ENCODE peak calls at places on chromosomes 11 and 22, in seven cellular contexts. V is naive thymus-derived CD4-positive, alpha-beta T cell; B is suprapubic skin; S is epithelial cell of esophagus; I is GM12865; Q is skeletal muscle cell; M is SJSA1. F is an unnamed sample.

GRCh38 chr11:34603129-34604001 is 17.5 kb upstream of the EHF start:
- DNase-seq in V (no peak), B (no peak), S (no peak), I (no peak), Q (no peak), M (no peak), F (no peak)

GRCh38 chr11:86818466-86819282 is 18.3 kb downstream of the PRSS23 start:
- DNase-seq in V (peak), B (no peak), S (peak), I (peak), Q (no peak), M (peak), F (no peak)

GRCh38 chr22:35555351-35555915 is 14.8 kb downstream of the RASD2 start:
- DNase-seq in V (no peak), B (no peak), S (no peak), I (no peak), Q (no peak), M (no peak), F (no peak)

GRCh38 chr22:45911601-45912271 is 65.2 kb downstream of the WNT7B start:
- DNase-seq in V (no peak), B (no peak), S (peak), I (no peak), Q (no peak), M (no peak), F (no peak)

GRCh38 chr11:69403556-69404215 is 77.8 kb upstream of the LINC01488 start:
- DNase-seq in V (no peak), B (no peak), S (peak), I (no peak), Q (no peak), M (peak), F (no peak)

GRCh38 chr22:17638182-17638431 is 450 bp upstream of the BCL2L13 start:
- DNase-seq in V (no peak), B (no peak), S (peak), I (no peak), Q (no peak), M (no peak), F (no peak)

GRCh38 chr11:44968510-44968909 is 17.8 kb upstream of the TP53I11 start:
- DNase-seq in V (no peak), B (no peak), S (no peak), I (no peak), Q (no peak), M (no peak), F (no peak)

GRCh38 chr11:109267293-109268095 is 154.5 kb upstream of the C11orf87 start:
- DNase-seq in V (no peak), B (no peak), S (peak), I (no peak), Q (no peak), M (no peak), F (no peak)

GRCh38 chr11:121794671-121795070 is 321.3 kb downstream of the BLID start:
- DNase-seq in V (no peak), B (no peak), S (no peak), I (no peak), Q (no peak), M (no peak), F (no peak)

GRCh38 chr22:39092111-39092867 is 4.8 kb upstream of the APOBEC3H start:
- DNase-seq in V (no peak), B (no peak), S (no peak), I (peak), Q (no peak), M (no peak), F (no peak)

GRCh38 chr22:35651085-35651484 is 2.8 kb downstream of the APOL6 start:
- DNase-seq in V (no peak), B (no peak), S (no peak), I (no peak), Q (no peak), M (no peak), F (no peak)

GRCh38 chr11:113488931-113489351 is 13.7 kb upstream of the DRD2 start:
- DNase-seq in V (no peak), B (no peak), S (no peak), I (no peak), Q (no peak), M (peak), F (no peak)

GRCh38 chr22:35044607-35045390 is 21.2 kb upstream of the ISX start:
- DNase-seq in V (no peak), B (no peak), S (no peak), I (no peak), Q (no peak), M (no peak), F (no peak)

GRCh38 chr11:47183031-47183856 is 3.0 kb downstream of the PACSIN3 start:
- DNase-seq in V (no peak), B (no peak), S (no peak), I (no peak), Q (no peak), M (no peak), F (no peak)

DNA sequence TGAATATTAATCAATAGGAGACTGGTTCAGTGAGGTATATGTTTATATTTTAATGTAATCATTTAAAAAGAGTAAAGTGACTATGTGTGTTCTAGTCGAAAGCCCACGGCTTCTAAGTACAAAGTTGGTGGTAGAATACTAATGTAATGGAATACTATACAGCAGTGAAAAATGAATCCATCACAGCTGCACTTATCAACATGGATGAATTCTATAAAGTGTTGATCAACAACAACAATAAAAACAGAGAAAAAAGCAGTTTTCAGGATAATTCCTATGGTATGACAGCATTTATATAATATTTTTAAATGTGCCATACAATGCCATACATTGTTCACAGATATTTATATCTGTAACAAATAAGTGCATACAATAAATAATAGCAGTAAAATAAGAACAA is 114.1 kb downstream of the SEZ6L start:
- DNase-seq in V (no peak), B (no peak), S (no peak), I (no peak), Q (no peak), M (no peak), F (no peak)
- H3K4me3 ChIP-seq in V (no peak), B (no peak), S (no peak), I (no peak), Q (no peak), M (no peak), F (no peak)

GRCh38 chr22:44119669-44120313 is 60.9 kb upstream of the PARVG start:
- DNase-seq in V (no peak), B (no peak), S (no peak), I (no peak), Q (no peak), M (no peak), F (no peak)
- H3K4me3 ChIP-seq in V (no peak), B (no peak), S (no peak), I (no peak), Q (no peak), M (no peak), F (no peak)

GRCh38 chr11:68039526-68040086 is 781 bp downstream of the TCIRG1 start:
- DNase-seq in V (no peak), B (peak), S (no peak), I (no peak), Q (no peak), M (no peak), F (peak)

GRCh38 chr11:68041617-68042218 is 2.9 kb downstream of the TCIRG1 start:
- DNase-seq in V (no peak), B (peak), S (no peak), I (no peak), Q (no peak), M (no peak), F (peak)

GRCh38 chr11:68040121-68040956 is 1.5 kb downstream of the TCIRG1 start:
- DNase-seq in V (peak), B (peak), S (peak), I (peak), Q (peak), M (peak), F (peak)

GRCh38 chr11:68042219-68043028 is 3.6 kb downstream of the TCIRG1 start:
- DNase-seq in V (no peak), B (peak), S (no peak), I (no peak), Q (no peak), M (no peak), F (no peak)

GRCh38 chr11:68040957-68041591 is 2.2 kb downstream of the TCIRG1 start:
- DNase-seq in V (no peak), B (peak), S (no peak), I (no peak), Q (no peak), M (no peak), F (no peak)
- H3K4me3 ChIP-seq in V (peak), B (peak), S (peak), I (peak), Q (peak), M (peak), F (peak)

DNA sequence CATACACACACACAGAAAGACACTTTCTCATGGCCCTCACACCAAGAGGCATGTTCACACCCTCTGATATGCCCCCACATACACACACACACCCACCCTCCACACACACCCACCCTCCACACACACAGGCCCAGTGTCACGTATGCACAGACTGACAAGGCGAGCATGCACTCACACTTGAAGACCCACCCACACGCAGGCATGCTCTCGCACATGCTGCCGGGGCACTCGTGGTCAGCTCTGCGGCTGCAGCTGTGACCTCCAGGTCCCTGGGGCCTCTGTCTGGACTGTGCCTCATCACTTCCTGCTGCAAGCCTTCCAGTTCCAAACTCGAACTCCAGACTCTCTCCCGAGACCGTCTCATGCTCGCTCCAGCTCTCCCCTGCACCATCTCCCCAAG is 9.6 kb downstream of the DCHS1 start:
- DNase-seq in V (no peak), B (no peak), S (no peak), I (peak), Q (peak), M (no peak), F (peak)
- H3K4me3 ChIP-seq in V (peak), B (no peak), S (no peak), I (no peak), Q (no peak), M (no peak), F (no peak)

GRCh38 chr11:65640483-65641207 is 2.7 kb downstream of the SIPA1 start:
- DNase-seq in V (peak), B (no peak), S (no peak), I (peak), Q (no peak), M (no peak), F (no peak)
- H3K4me3 ChIP-seq in V (peak), B (peak), S (no peak), I (peak), Q (no peak), M (no peak), F (peak)

F was measured in GM06990.